ENCODE peak calls at places on chromosomes 16 and 17, in ten cellular contexts. I, B, H, U, X, Y, J, S, V and N are unnamed samples.

GRCh38 chr17:81995463-81996231 is 18.2 kb downstream of the ASPSCR1 start:
- DNase-seq in I (no peak), B (no peak), H (no peak), U (no peak), X (no peak), Y (no peak), J (no peak), S (no peak), V (no peak), N (no peak)

GRCh38 chr17:76268015-76268749 is 3.0 kb downstream of the UBALD2 start:
- DNase-seq in I (no peak), B (peak; percentile 56), H (no peak), U (no peak), X (peak; percentile 67), Y (peak; percentile 65), J (peak; percentile 81), S (no peak), V (peak; percentile 88), N (peak; percentile 37)

GRCh38 chr17:42285346-42286050 is 2.8 kb upstream of the STAT5A start:
- DNase-seq in I (no peak), B (no peak), H (no peak), U (no peak), X (no peak), Y (no peak), J (no peak), S (no peak), V (peak; percentile 11), N (no peak)

GRCh38 chr17:70478883-70479282 is 309.6 kb downstream of the KCNJ2 start:
- DNase-seq in I (no peak), B (no peak), H (no peak), U (no peak), X (no peak), Y (no peak), J (no peak), S (no peak), V (no peak), N (no peak)

GRCh38 chr17:62321451-62321850 is 58.9 kb upstream of the EFCAB3 start:
- DNase-seq in I (no peak), B (no peak), H (no peak), U (no peak), X (no peak), Y (no peak), J (peak; percentile 25), S (no peak), V (no peak), N (no peak)

GRCh38 chr17:78107457-78107856 is 21.1 kb downstream of the TMC6 start:
- DNase-seq in I (no peak), B (no peak), H (no peak), U (no peak), X (no peak), Y (no peak), J (no peak), S (no peak), V (peak; percentile 32), N (no peak)

GRCh38 chr17:31549121-31549524 is 157.6 kb downstream of the RAB11FIP4 start:
- DNase-seq in I (no peak), B (no peak), H (peak; percentile 68), U (no peak), X (no peak), Y (no peak), J (peak; percentile 39), S (no peak), V (no peak), N (peak; percentile 37)

GRCh38 chr16:50371936-50372595 is 3.3 kb upstream of the BRD7 start:
- DNase-seq in I (no peak), B (no peak), H (peak; percentile 2), U (no peak), X (no peak), Y (peak; percentile 68), J (peak; percentile 47), S (no peak), V (no peak), N (no peak)

GRCh38 chr17:266701-267656 is 85.5 kb upstream of the DOC2B start:
- DNase-seq in I (no peak), B (no peak), H (no peak), U (no peak), X (no peak), Y (peak; percentile 55), J (no peak), S (no peak), V (no peak), N (no peak)

GRCh38 chr16:10172848-10173655 is 9.2 kb downstream of the GRIN2A start:
- DNase-seq in I (peak; percentile 20), B (no peak), H (no peak), U (no peak), X (no peak), Y (no peak), J (peak; percentile 92), S (no peak), V (no peak), N (peak; percentile 37)

GRCh38 chr16:22027633-22028032 is 19.7 kb downstream of the MOSMO start:
- DNase-seq in I (no peak), B (no peak), H (no peak), U (no peak), X (no peak), Y (no peak), J (peak; percentile 16), S (no peak), V (no peak), N (no peak)

GRCh38 chr17:45740553-45741330 is 43.4 kb upstream of the CRHR1 start:
- DNase-seq in I (no peak), B (no peak), H (peak; percentile 43), U (no peak), X (no peak), Y (peak; percentile 66), J (peak; percentile 67), S (peak; percentile 39), V (peak; percentile 50), N (peak; percentile 77)

GRCh38 chr17:66716236-66717026 is 118.5 kb upstream of the CACNG5 start:
- DNase-seq in I (no peak), B (no peak), H (peak; percentile 78), U (no peak), X (no peak), Y (peak; percentile 36), J (no peak), S (no peak), V (no peak), N (no peak)

GRCh38 chr17:29237476-29238132 is 9.1 kb upstream of the CRYBA1 start:
- DNase-seq in I (peak; percentile 35), B (no peak), H (no peak), U (no peak), X (no peak), Y (no peak), J (peak; percentile 81), S (no peak), V (no peak), N (no peak)

GRCh38 chr17:7717756-7718350 is 309 bp downstream of the DNAH2 start:
- DNase-seq in I (no peak), B (no peak), H (peak; percentile 58), U (no peak), X (no peak), Y (peak; percentile 24), J (peak; percentile 32), S (no peak), V (peak; percentile 35), N (no peak)

GRCh38 chr16:2146739-2147138 is 1.7 kb upstream of the RAB26 start:
- DNase-seq in I (no peak), B (no peak), H (no peak), U (no peak), X (no peak), Y (no peak), J (no peak), S (no peak), V (no peak), N (no peak)

GRCh38 chr17:45648642-45649041 is 135.5 kb upstream of the CRHR1 start:
- DNase-seq in I (no peak), B (no peak), H (no peak), U (no peak), X (no peak), Y (no peak), J (no peak), S (no peak), V (no peak), N (no peak)

GRCh38 chr17:77419547-77420475 is 279.0 kb downstream of the SEC14L1 start:
- DNase-seq in I (peak; percentile 45), B (no peak), H (peak; percentile 56), U (peak; percentile 50), X (no peak), Y (no peak), J (peak; percentile 59), S (peak; percentile 64), V (no peak), N (peak; percentile 64)

GRCh38 chr16:87638736-87639135 is 36.4 kb downstream of the JPH3 start:
- DNase-seq in I (no peak), B (no peak), H (no peak), U (no peak), X (no peak), Y (no peak), J (no peak), S (no peak), V (no peak), N (no peak)

GRCh38 chr16:88286301-88286923 is 96.3 kb upstream of the ZNF469 start:
- DNase-seq in I (no peak), B (no peak), H (no peak), U (no peak), X (no peak), Y (no peak), J (no peak), S (no peak), V (no peak), N (no peak)

GRCh38 chr16:1870365-1871082 is 1.4 kb downstream of the MEIOB start:
- DNase-seq in I (peak; percentile 93), B (no peak), H (peak; percentile 11), U (no peak), X (no peak), Y (no peak), J (peak; percentile 75), S (no peak), V (no peak), N (peak; percentile 80)

GRCh38 chr17:8164815-8165131 is 2.0 kb upstream of the VAMP2 start:
- DNase-seq in I (no peak), B (no peak), H (no peak), U (no peak), X (no peak), Y (no peak), J (no peak), S (no peak), V (no peak), N (no peak)